ENCODE peak calls at places on chromosomes 12 and 14, in nine cellular contexts. O is effector memory CD4-positive, alpha-beta T cell; U is glomerular endothelial cell; S is iPS-NIHi11; R is NCI-H2081; Q is stimulated activated CD8-positive, alpha-beta memory T cell treated with anti-CD3 and anti-CD28 coated beads, Interleukin-12 subunit alpha, Interleukin-12 subunit beta, amount 100 ng/mL, for 4 hours; E is activated gamma-delta T cell treated with Interleukin-2 at 50 U/mL for 16 hours; X is NCI-H460; I is KG1. C is an unnamed sample.

GRCh38 chr12:111993290-111994150 is 19.4 kb downstream of the TMEM116 start:
- DNase-seq in O (no peak), U (no peak), S (no peak), R (no peak), Q (no peak), E (no peak), X (no peak), I (no peak), C (no peak)

GRCh38 chr12:3135522-3136461 is 58.6 kb downstream of the TSPAN9 start:
- DNase-seq in O (peak; percentile 4), U (no peak), S (peak; percentile 91), R (peak; percentile 55), Q (no peak), E (peak; percentile 22), X (peak; percentile 65), I (peak; percentile 10), C (peak; percentile 22)

GRCh38 chr14:21241218-21241819 is 27.9 kb downstream of the HNRNPC start:
- DNase-seq in O (no peak), U (peak; percentile 31), S (no peak), R (no peak), Q (no peak), E (no peak), X (no peak), I (no peak), C (no peak)

GRCh38 chr14:41549282-41549681 is 57.4 kb upstream of the LRFN5 start:
- DNase-seq in O (no peak), U (no peak), S (no peak), R (no peak), Q (no peak), E (no peak), X (no peak), I (no peak), C (no peak)

GRCh38 chr14:104680806-104681688 is 8.4 kb upstream of the INF2 start:
- DNase-seq in O (no peak), U (no peak), S (no peak), R (no peak), Q (no peak), E (no peak), X (peak; percentile 76), I (no peak), C (peak; percentile 68)

GRCh38 chr12:50353869-50354593 is 42.4 kb downstream of the FAM186A start:
- DNase-seq in O (no peak), U (peak; percentile 2), S (no peak), R (no peak), Q (no peak), E (no peak), X (no peak), I (no peak), C (no peak)

GRCh38 chr12:60333461-60333860 is 737.6 kb downstream of the SLC16A7 start:
- DNase-seq in O (no peak), U (peak; percentile 20), S (no peak), R (no peak), Q (no peak), E (no peak), X (no peak), I (no peak), C (no peak)

GRCh38 chr12:1518763-1519516 is 75.4 kb downstream of the FBXL14 start:
- DNase-seq in O (no peak), U (no peak), S (no peak), R (no peak), Q (no peak), E (no peak), X (peak; percentile 35), I (no peak), C (no peak)

C was measured in HL-60.